ENCODE peak calls at places on chromosomes 12 and 14, in ten cellular contexts. X is heart right ventricle; G is HFFc6; A is KBM-7; H is stimulated activated CD4-positive, alpha-beta T cell treated with anti-CD3 and anti-CD28 coated beads, Interleukin-1b, Interleukin-23, amount 100 ng/mL, for 1 hour; E is MM.1S; Z is stimulated activated CD8-positive, alpha-beta memory T cell treated with anti-CD3 and anti-CD28 coated beads, Interleukin-7, amount 100 ng/mL, for 48 hours; P is tibial nerve; F is hepatocyte; B is HCT116. S is an unnamed sample.

GRCh38 chr14:99947695-99948094 is 117.5 kb upstream of the EVL start:
- DNase-seq in E (no peak), G (no peak), P (peak), F (no peak), H (no peak), Z (no peak), X (no peak), A (no peak), B (no peak), S (peak)

GRCh38 chr12:131830335-131831020 is 2.3 kb downstream of the MMP17 start:
- DNase-seq in X (peak), F (peak), A (peak), B (peak), G (peak), H (no peak), Z (no peak), E (peak), P (peak), S (peak)

GRCh38 chr14:40887912-40888311 is 718.8 kb upstream of the LRFN5 start:
- DNase-seq in F (no peak), X (no peak), A (no peak), G (no peak), P (no peak), H (no peak), E (no peak), B (no peak), Z (no peak), S (no peak)

GRCh38 chr12:115640929-115641328 is 636.6 kb downstream of the MED13L start:
- DNase-seq in H (no peak), E (peak), P (no peak), G (peak), Z (no peak), B (no peak), F (no peak), A (no peak), X (no peak), S (peak)

GRCh38 chr14:68884031-68885030 is 91.5 kb upstream of the ZFP36L1 start:
- DNase-seq in Z (no peak), X (peak), B (peak), H (no peak), F (no peak), A (no peak), P (no peak), E (no peak), G (peak), S (peak)

GRCh38 chr14:86013663-86014062 is 483.7 kb downstream of the FLRT2 start:
- DNase-seq in E (no peak), Z (no peak), H (no peak), F (peak), G (no peak), X (no peak), P (no peak), A (no peak), B (no peak), S (no peak)

GRCh38 chr14:75222208-75222701 is 45.8 kb upstream of the TMED10 start:
- DNase-seq in E (no peak), B (no peak), G (peak), P (no peak), F (no peak), A (peak), X (no peak), H (no peak), Z (no peak), S (peak)

GRCh38 chr14:34324363-34324795 is 137.7 kb downstream of the SPTSSA start:
- DNase-seq in B (peak), A (peak), P (peak), H (no peak), Z (no peak), G (no peak), F (peak), X (no peak), E (peak), S (peak)

GRCh38 chr14:54823757-54824549 is 78.7 kb downstream of the GCH1 start:
- DNase-seq in H (no peak), A (no peak), X (no peak), P (no peak), B (no peak), Z (no peak), G (no peak), F (no peak), E (no peak), S (no peak)

GRCh38 chr12:94948232-94948810 is 55.2 kb downstream of the NDUFA12 start:
- DNase-seq in B (no peak), G (no peak), A (no peak), F (no peak), X (no peak), H (no peak), Z (no peak), E (no peak), P (no peak), S (no peak)

GRCh38 chr14:63993992-63994391 is 141.2 kb downstream of the SYNE2 start:
- DNase-seq in B (no peak), X (no peak), G (no peak), A (no peak), E (no peak), H (no peak), Z (no peak), P (no peak), F (no peak), S (no peak)

GRCh38 chr12:28787151-28787550 is 361.9 kb upstream of the FAR2 start:
- DNase-seq in H (no peak), B (no peak), E (no peak), G (no peak), X (no peak), P (no peak), A (no peak), F (no peak), Z (no peak), S (no peak)

GRCh38 chr12:127655691-127656090 is 611.3 kb upstream of the TMEM132C start:
- DNase-seq in B (no peak), H (no peak), A (no peak), G (peak), P (no peak), Z (no peak), E (no peak), X (no peak), F (no peak), S (peak)

S was measured in AG08395.